ENCODE peak calls at places on chromosomes 13 and 19, in nine cellular contexts. E is HuH-7; J is 8988T; I is HTR-8/SVneo; Q is heart right ventricle; F is activated T-cell treated with anti-CD3 and anti-CD28 coated beads for 1 hour; Z is transverse colon; B is stimulated activated naive CD8-positive, alpha-beta T cell treated with anti-CD3 and anti-CD28 coated beads, Interleukin-15, amount 100 ng/mL, for 72 hours; A is neural crest cell. Y is an unnamed sample.

GRCh38 chr19:46880440-46880839 is 19.6 kb downstream of the ARHGAP35 start:
- DNase-seq in E (no peak), J (no peak), I (no peak), Q (no peak), F (no peak), Z (no peak), B (no peak), A (no peak), Y (no peak)

GRCh38 chr19:13255719-13256059 is 105.5 kb downstream of the IER2 start:
- DNase-seq in E (no peak), J (no peak), I (no peak), Q (no peak), F (no peak), Z (no peak), B (no peak), A (no peak), Y (no peak)

GRCh38 chr19:27955484-27955883 is 1257.5 kb downstream of the UQCRFS1 start:
- DNase-seq in E (no peak), J (no peak), I (no peak), Q (no peak), F (no peak), Z (no peak), B (no peak), A (no peak), Y (no peak)

GRCh38 chr13:41053384-41053826 is 7.9 kb upstream of the WBP4 start:
- DNase-seq in E (no peak), J (no peak), I (no peak), Q (peak), F (no peak), Z (no peak), B (no peak), A (no peak), Y (no peak)

GRCh38 chr19:46722421-46723022 is 5.6 kb upstream of the PRKD2 start:
- DNase-seq in E (no peak), J (no peak), I (no peak), Q (no peak), F (no peak), Z (no peak), B (no peak), A (no peak), Y (no peak)

GRCh38 chr13:79525458-79525857 is 44.5 kb downstream of the NDFIP2 start:
- DNase-seq in E (no peak), J (no peak), I (peak), Q (no peak), F (no peak), Z (no peak), B (no peak), A (no peak), Y (no peak)

GRCh38 chr19:56840452-56841193 is at the start of the genes PEG3 and ZIM2:
- DNase-seq in E (no peak), J (no peak), I (no peak), Q (peak), F (no peak), Z (peak), B (no peak), A (no peak), Y (peak)

GRCh38 chr19:51142119-51142518 is at the start of gene SIGLEC7:
- DNase-seq in E (no peak), J (no peak), I (no peak), Q (peak), F (no peak), Z (peak), B (no peak), A (no peak), Y (no peak)

GRCh38 chr13:30874111-30874510 is 32.0 kb upstream of the MEDAG start:
- DNase-seq in E (no peak), J (no peak), I (no peak), Q (no peak), F (no peak), Z (no peak), B (no peak), A (no peak), Y (no peak)

GRCh38 chr13:29847501-29847983 is 2.9 kb downstream of the UBL3 start:
- DNase-seq in E (no peak), J (no peak), I (no peak), Q (peak), F (no peak), Z (peak), B (peak), A (peak), Y (peak)